ENCODE peak calls at places on chromosomes 12 and 14, in seven cellular contexts. E is ovary; X is HCT116; C is CD8-positive, alpha-beta T cell; D is left ventricle myocardium inferior; W is H9; N is body of pancreas. Q is an unnamed sample.

GRCh38 chr14:71574976-71575375 is 357.3 kb upstream of the RGS6 start:
- DNase-seq in X (no peak), N (no peak), D (no peak), E (no peak), C (no peak), W (no peak), Q (no peak)

GRCh38 chr12:77324763-77325468 is 259.5 kb upstream of the E2F7 start:
- DNase-seq in X (peak; percentile 40), E (peak; percentile 86), N (peak; percentile 61), D (peak; percentile 76), W (peak; percentile 85), C (no peak), Q (peak; percentile 96)

GRCh38 chr14:96863986-96864330 is 66.8 kb downstream of the VRK1 start:
- DNase-seq in D (no peak), X (no peak), C (no peak), N (no peak), E (no peak), W (no peak), Q (no peak)

GRCh38 chr14:94337274-94337673 is 14.1 kb upstream of the SERPINA6 start:
- DNase-seq in C (no peak), X (peak; percentile 50), W (no peak), E (no peak), N (no peak), D (no peak), Q (no peak)

GRCh38 chr12:90940872-90941499 is 14.0 kb downstream of the CCER1 start:
- DNase-seq in C (no peak), D (no peak), X (peak; percentile 55), N (no peak), E (no peak), W (no peak), Q (no peak)

GRCh38 chr12:16881986-16882385 is 276.0 kb upstream of the LMO3 start:
- DNase-seq in W (no peak), D (no peak), E (no peak), X (no peak), N (no peak), C (no peak), Q (no peak)

GRCh38 chr12:57016348-57016747 is at the start of gene TAC3:
- DNase-seq in E (no peak), C (no peak), X (no peak), W (peak; percentile 85), D (no peak), N (no peak), Q (peak; percentile 84)

GRCh38 chr12:6532927-6533652 is 1.2 kb upstream of the GAPDH start:
- DNase-seq in E (peak; percentile 74), D (peak; percentile 80), N (peak; percentile 61), X (no peak), C (no peak), W (peak; percentile 91), Q (peak; percentile 94)

GRCh38 chr12:27552235-27552634 is 28.2 kb downstream of the PPFIBP1 start:
- DNase-seq in W (no peak), X (no peak), N (no peak), D (no peak), E (no peak), C (no peak), Q (no peak)

GRCh38 chr12:27554421-27555186 is 30.6 kb downstream of the PPFIBP1 start:
- DNase-seq in N (no peak), X (no peak), E (peak; percentile 65), D (peak; percentile 81), C (no peak), W (no peak), Q (no peak)

GRCh38 chr12:27551172-27551840 is 27.3 kb downstream of the PPFIBP1 start:
- DNase-seq in E (no peak), W (no peak), C (no peak), D (no peak), X (no peak), N (no peak), Q (no peak)

GRCh38 chr12:27554003-27554402 is 30.0 kb downstream of the PPFIBP1 start:
- DNase-seq in X (no peak), D (no peak), E (no peak), C (no peak), N (no peak), W (no peak), Q (no peak)

GRCh38 chr12:27552886-27553560 is 29.0 kb downstream of the PPFIBP1 start:
- DNase-seq in X (no peak), E (no peak), D (no peak), W (no peak), C (no peak), N (no peak), Q (no peak)
- H3K4me1 ChIP-seq in X (peaks cover 86% of the 10 kb centered on the region), E (peaks cover 37% of the 10 kb centered on the region), D (peaks cover 99% of the 10 kb centered on the region), W (no peaks in the 10 kb centered on the region), C (no peaks in the 10 kb centered on the region), N (peaks cover 51% of the 10 kb centered on the region), Q (peaks cover 21% of the 10 kb centered on the region)

DNA sequence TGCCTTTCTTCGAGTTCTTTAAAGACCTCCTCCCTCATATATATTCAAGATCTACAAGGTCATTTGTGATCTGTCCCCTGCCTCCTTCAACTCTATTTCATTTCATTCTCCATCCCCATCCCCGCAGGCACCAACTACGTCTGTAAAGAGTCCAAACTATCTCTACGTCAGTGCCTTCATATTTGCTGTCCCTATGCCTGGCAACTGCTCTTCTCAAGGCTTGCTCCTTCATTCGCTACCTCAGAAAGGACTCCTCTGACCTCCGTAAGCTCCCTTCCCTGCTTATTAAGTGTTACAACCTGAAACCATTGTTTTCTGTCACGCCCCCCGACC is 650 bp downstream of the LLPH start:
- DNase-seq in D (no peak), W (no peak), C (no peak), X (no peak), N (no peak), E (no peak), Q (peak; percentile 67)
- TF ChIP-seq CTCF in D (no peak), W (no peak), C (no peak), X (no peak), N (no peak), E (no peak), Q (no peak)

DNA sequence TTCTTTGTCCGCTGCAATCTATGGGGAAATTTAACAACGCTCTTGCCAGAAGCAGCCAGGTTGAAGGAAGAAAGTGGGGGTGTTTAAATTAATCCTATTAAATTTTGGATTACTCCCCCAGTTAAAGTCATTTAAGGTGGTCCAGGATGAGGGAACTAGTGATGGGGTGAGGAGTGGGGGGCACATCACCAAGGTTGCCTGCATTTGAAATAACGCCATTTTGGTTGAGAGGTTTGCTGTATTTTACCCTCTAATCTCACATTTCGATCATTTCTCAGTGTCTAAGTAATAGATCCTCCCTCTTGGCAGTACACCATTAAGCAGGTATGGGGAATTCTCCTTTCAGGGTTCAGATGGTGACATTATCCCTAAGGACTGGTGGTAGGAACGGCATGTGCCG is 2.6 kb downstream of the FLRT2 start:
- DNase-seq in X (no peak), D (no peak), N (no peak), E (no peak), C (no peak), W (no peak), Q (peak; percentile 43)
- H3K27me3 ChIP-seq in X (no peaks in the 10 kb centered on the region), D (peaks cover 74% of the 10 kb centered on the region), N (no peaks in the 10 kb centered on the region), E (no peaks in the 10 kb centered on the region), C (peaks cover 5% of the 10 kb centered on the region), W (peaks cover 56% of the 10 kb centered on the region), Q (peaks cover 20% of the 10 kb centered on the region)

GRCh38 chr12:122030427-122030825 is 8.7 kb downstream of the BCL7A start:
- DNase-seq in N (no peak), W (no peak), X (no peak), C (no peak), E (no peak), D (no peak), Q (no peak)
- H3K4me1 ChIP-seq in N (peaks cover 68% of the 10 kb centered on the region), W (no peaks in the 10 kb centered on the region), X (peaks cover 4% of the 10 kb centered on the region), C (peaks cover 4% of the 10 kb centered on the region), E (peaks cover 3% of the 10 kb centered on the region), D (peaks cover 45% of the 10 kb centered on the region), Q (no peaks in the 10 kb centered on the region)

DNA sequence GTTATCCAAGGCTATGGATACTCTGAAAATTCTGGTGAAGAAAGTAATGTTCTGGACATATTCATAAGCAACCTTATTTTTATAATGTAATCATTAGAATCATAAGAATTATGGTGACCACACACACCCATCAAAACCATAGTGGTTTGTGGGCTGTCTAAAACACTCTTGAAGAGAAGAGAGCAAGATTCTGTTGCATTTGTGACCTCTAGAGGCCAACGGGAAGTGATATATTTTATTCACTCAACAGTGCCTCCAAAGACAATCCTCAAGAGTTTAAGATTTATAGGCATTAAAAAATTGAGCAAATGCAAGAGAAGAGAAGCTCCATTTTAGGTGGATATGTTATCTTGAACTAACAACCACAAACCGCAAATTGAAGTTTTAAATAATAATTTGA is 68.5 kb upstream of the LGR5 start:
- DNase-seq in D (no peak), X (peak; percentile 3), E (no peak), W (no peak), C (no peak), N (no peak), Q (no peak)
- TF ChIP-seq CTCF in D (no peak), X (peak; percentile 36), E (no peak), W (peak; percentile 44), C (no peak), N (peak; percentile 23), Q (peak; percentile 62)

GRCh38 chr14:36467332-36467731 is 52.7 kb downstream of the NKX2-1 start:
- DNase-seq in W (no peak), X (no peak), E (no peak), C (no peak), D (no peak), N (no peak), Q (no peak)

GRCh38 chr14:36477266-36477665 is 42.8 kb downstream of the NKX2-1 start:
- DNase-seq in W (no peak), X (no peak), E (no peak), C (no peak), N (no peak), D (no peak), Q (peak; percentile 64)

GRCh38 chr14:36474593-36474992 is 45.4 kb downstream of the NKX2-1 start:
- DNase-seq in C (no peak), W (no peak), N (no peak), E (no peak), X (no peak), D (no peak), Q (no peak)

GRCh38 chr14:36471431-36471830 is 48.6 kb downstream of the NKX2-1 start:
- DNase-seq in C (no peak), X (no peak), W (no peak), N (no peak), D (no peak), E (no peak), Q (no peak)
- H3K27me3 ChIP-seq in C (no peaks in the 10 kb centered on the region), X (no peaks in the 10 kb centered on the region), W (no peaks in the 10 kb centered on the region), N (no peaks in the 10 kb centered on the region), D (peaks cover 41% of the 10 kb centered on the region), E (no peaks in the 10 kb centered on the region), Q (peaks cover 10% of the 10 kb centered on the region)

GRCh38 chr14:104390221-104390931 is 189.2 kb upstream of the C14orf180 start:
- DNase-seq in D (no peak), W (peak; percentile 19), C (no peak), X (no peak), E (no peak), N (no peak), Q (no peak)

GRCh38 chr14:104390941-104391901 is 188.3 kb upstream of the C14orf180 start:
- DNase-seq in C (no peak), X (no peak), W (peak; percentile 20), N (no peak), D (peak; percentile 13), E (no peak), Q (peak; percentile 38)

GRCh38 chr14:104392396-104393198 is 187.0 kb upstream of the C14orf180 start:
- DNase-seq in W (peak; percentile 17), X (no peak), N (no peak), E (no peak), C (no peak), D (no peak), Q (no peak)

GRCh38 chr14:104393199-104393897 is 186.2 kb upstream of the C14orf180 start:
- DNase-seq in C (no peak), D (peak; percentile 55), X (no peak), N (no peak), W (peak; percentile 20), E (no peak), Q (no peak)

GRCh38 chr14:104392001-104392395 is 187.6 kb upstream of the C14orf180 start:
- DNase-seq in N (no peak), W (peak; percentile 25), C (peak; percentile 33), E (no peak), D (no peak), X (no peak), Q (no peak)
- H3K4me1 ChIP-seq in N (no peaks in the 10 kb centered on the region), W (no peaks in the 10 kb centered on the region), C (peaks cover 77% of the 10 kb centered on the region), E (no peaks in the 10 kb centered on the region), D (peaks cover 47% of the 10 kb centered on the region), X (no peaks in the 10 kb centered on the region), Q (no peaks in the 10 kb centered on the region)